ENCODE peak calls at places on chromosomes 3 and 15, in eight cellular contexts. One of them, this sample, is unnamed.

GRCh38 chr3:116757310-116757709 is 47.7 kb downstream of the TUSC7 start:
- DNase-seq in GM23338: no peak
- DNase-seq in GM12865: no peak
- DNase-seq in brain microvascular endothelial cell: no peak
- DNase-seq in mucosa of descending colon: no peak
- DNase-seq in choroid plexus epithelial cell: no peak
- DNase-seq in tibial nerve: no peak
- DNase-seq in A549: no peak
- DNase-seq in this sample: no peak

GRCh38 chr15:99421172-99421656 is 144.6 kb upstream of the MEF2A start:
- DNase-seq in GM23338: no peak
- DNase-seq in GM12865: no peak
- DNase-seq in brain microvascular endothelial cell: no peak
- DNase-seq in mucosa of descending colon: peak; percentile 67
- DNase-seq in choroid plexus epithelial cell: peak; percentile 59
- DNase-seq in tibial nerve: no peak
- DNase-seq in A549: no peak
- DNase-seq in this sample: no peak

GRCh38 chr3:9703736-9704342 is at the start of gene CPNE9:
- DNase-seq in GM23338: peak; percentile 55
- DNase-seq in GM12865: no peak
- DNase-seq in brain microvascular endothelial cell: no peak
- DNase-seq in mucosa of descending colon: no peak
- DNase-seq in choroid plexus epithelial cell: no peak
- DNase-seq in tibial nerve: no peak
- DNase-seq in A549: no peak
- DNase-seq in this sample: no peak

GRCh38 chr15:99148851-99149276 is 44.0 kb downstream of the SYNM start:
- DNase-seq in GM23338: no peak
- DNase-seq in GM12865: no peak
- DNase-seq in brain microvascular endothelial cell: no peak
- DNase-seq in mucosa of descending colon: no peak
- DNase-seq in choroid plexus epithelial cell: no peak
- DNase-seq in tibial nerve: no peak
- DNase-seq in A549: no peak
- DNase-seq in this sample: no peak

GRCh38 chr3:16253601-16254000 is 11.1 kb downstream of the DPH3 start:
- DNase-seq in GM23338: no peak
- DNase-seq in GM12865: no peak
- DNase-seq in brain microvascular endothelial cell: no peak
- DNase-seq in mucosa of descending colon: no peak
- DNase-seq in choroid plexus epithelial cell: peak; percentile 57
- DNase-seq in tibial nerve: peak; percentile 53
- DNase-seq in A549: no peak
- DNase-seq in this sample: no peak

GRCh38 chr3:33385423-33385822 is 54.8 kb downstream of the UBP1 start:
- DNase-seq in GM23338: no peak
- DNase-seq in GM12865: no peak
- DNase-seq in brain microvascular endothelial cell: no peak
- DNase-seq in mucosa of descending colon: no peak
- DNase-seq in choroid plexus epithelial cell: no peak
- DNase-seq in tibial nerve: no peak
- DNase-seq in A549: no peak
- DNase-seq in this sample: no peak

GRCh38 chr3:130905551-130905950 is 11.7 kb downstream of the ATP2C1 start:
- DNase-seq in GM23338: no peak
- DNase-seq in GM12865: no peak
- DNase-seq in brain microvascular endothelial cell: peak; percentile 12
- DNase-seq in mucosa of descending colon: no peak
- DNase-seq in choroid plexus epithelial cell: peak; percentile 58
- DNase-seq in tibial nerve: no peak
- DNase-seq in A549: no peak
- DNase-seq in this sample: no peak

GRCh38 chr15:27412413-27412812 is 441.4 kb downstream of the GABRG3 start:
- DNase-seq in GM23338: peak; percentile 65
- DNase-seq in GM12865: no peak
- DNase-seq in brain microvascular endothelial cell: no peak
- DNase-seq in mucosa of descending colon: no peak
- DNase-seq in choroid plexus epithelial cell: peak; percentile 5
- DNase-seq in tibial nerve: no peak
- DNase-seq in A549: no peak
- DNase-seq in this sample: no peak

GRCh38 chr15:64430000-64430735 is 30.2 kb upstream of the ZNF609 start:
- DNase-seq in GM23338: peak; percentile 88
- DNase-seq in GM12865: peak; percentile 83
- DNase-seq in brain microvascular endothelial cell: peak; percentile 64
- DNase-seq in mucosa of descending colon: no peak
- DNase-seq in choroid plexus epithelial cell: peak; percentile 98
- DNase-seq in tibial nerve: no peak
- DNase-seq in A549: no peak
- DNase-seq in this sample: peak; percentile 98

GRCh38 chr3:30332196-30333021 is 274.0 kb upstream of the TGFBR2 start:
- DNase-seq in GM23338: no peak
- DNase-seq in GM12865: no peak
- DNase-seq in brain microvascular endothelial cell: no peak
- DNase-seq in mucosa of descending colon: no peak
- DNase-seq in choroid plexus epithelial cell: no peak
- DNase-seq in tibial nerve: no peak
- DNase-seq in A549: no peak
- DNase-seq in this sample: no peak

GRCh38 chr3:71987828-71988227 is 202.9 kb upstream of the PROK2 start:
- DNase-seq in GM23338: no peak
- DNase-seq in GM12865: no peak
- DNase-seq in brain microvascular endothelial cell: no peak
- DNase-seq in mucosa of descending colon: no peak
- DNase-seq in choroid plexus epithelial cell: peak; percentile 44
- DNase-seq in tibial nerve: no peak
- DNase-seq in A549: no peak
- DNase-seq in this sample: peak; percentile 26

GRCh38 chr3:120177151-120177550 is 82.9 kb upstream of the GSK3B start:
- DNase-seq in GM23338: peak; percentile 28
- DNase-seq in GM12865: no peak
- DNase-seq in brain microvascular endothelial cell: peak; percentile 68
- DNase-seq in mucosa of descending colon: no peak
- DNase-seq in choroid plexus epithelial cell: peak; percentile 77
- DNase-seq in tibial nerve: no peak
- DNase-seq in A549: peak; percentile 65
- DNase-seq in this sample: peak; percentile 24

GRCh38 chr3:50192689-50193141 is 1.3 kb downstream of the GNAT1 start:
- DNase-seq in GM23338: peak; percentile 93
- DNase-seq in GM12865: peak; percentile 78
- DNase-seq in brain microvascular endothelial cell: peak; percentile 48
- DNase-seq in mucosa of descending colon: peak; percentile 85
- DNase-seq in choroid plexus epithelial cell: peak; percentile 67
- DNase-seq in tibial nerve: peak; percentile 55
- DNase-seq in A549: peak; percentile 50
- DNase-seq in this sample: no peak

DNA sequence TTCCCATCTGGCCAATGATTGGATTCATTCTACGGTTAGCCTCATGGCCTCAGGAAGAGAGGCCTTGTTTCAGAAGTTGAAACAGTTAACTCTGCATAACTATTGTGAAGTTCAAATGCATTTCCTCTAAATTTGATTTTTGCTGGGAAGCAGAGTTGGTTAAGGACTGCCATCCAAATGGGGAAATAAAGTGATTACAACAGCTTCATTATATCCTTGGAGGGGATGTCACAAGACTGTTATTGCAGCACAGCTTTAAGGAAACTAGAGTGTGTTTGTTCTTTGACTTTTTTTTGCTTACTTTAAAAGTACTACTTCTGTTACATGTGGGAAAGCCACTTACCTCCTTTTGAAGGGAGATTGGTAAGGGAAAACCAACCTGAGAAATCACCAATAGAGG is 164.8 kb downstream of the AKAP13 start:
- DNase-seq in GM23338: no peak
- DNase-seq in GM12865: no peak
- DNase-seq in brain microvascular endothelial cell: no peak
- DNase-seq in mucosa of descending colon: no peak
- DNase-seq in choroid plexus epithelial cell: peak; percentile 74
- DNase-seq in tibial nerve: no peak
- DNase-seq in A549: no peak
- DNase-seq in this sample: no peak
- H3K4me3 ChIP-seq in GM23338: no peak overlapping the region
- H3K4me3 ChIP-seq in GM12865: no peak overlapping the region
- H3K4me3 ChIP-seq in brain microvascular endothelial cell: no peak overlapping the region
- H3K4me3 ChIP-seq in mucosa of descending colon: no peak overlapping the region
- H3K4me3 ChIP-seq in choroid plexus epithelial cell: no peak overlapping the region
- H3K4me3 ChIP-seq in tibial nerve: no peak overlapping the region
- H3K4me3 ChIP-seq in A549: no peak overlapping the region
- H3K4me3 ChIP-seq in this sample: no peak overlapping the region

GRCh38 chr3:159486580-159486979 is 502.1 kb upstream of the IL12A start:
- DNase-seq in GM23338: peak; percentile 73
- DNase-seq in GM12865: peak; percentile 10
- DNase-seq in brain microvascular endothelial cell: no peak
- DNase-seq in mucosa of descending colon: no peak
- DNase-seq in choroid plexus epithelial cell: peak; percentile 31
- DNase-seq in tibial nerve: no peak
- DNase-seq in A549: peak; percentile 2
- DNase-seq in this sample: no peak
- TF ChIP-seq CTCF in GM23338: peak; percentile 70
- TF ChIP-seq CTCF in GM12865: peak; percentile 47
- TF ChIP-seq CTCF in brain microvascular endothelial cell: no peak
- TF ChIP-seq CTCF in mucosa of descending colon: no peak
- TF ChIP-seq CTCF in choroid plexus epithelial cell: peak; percentile 47
- TF ChIP-seq CTCF in tibial nerve: no peak
- TF ChIP-seq CTCF in A549: no peak
- TF ChIP-seq CTCF in this sample: no peak

GRCh38 chr15:41494190-41494921 is 682 bp downstream of the ITPKA start:
- DNase-seq in GM23338: peak; percentile 82
- DNase-seq in GM12865: peak; percentile 52
- DNase-seq in brain microvascular endothelial cell: no peak
- DNase-seq in mucosa of descending colon: peak; percentile 71
- DNase-seq in choroid plexus epithelial cell: no peak
- DNase-seq in tibial nerve: no peak
- DNase-seq in A549: peak; percentile 17
- DNase-seq in this sample: no peak

GRCh38 chr15:41493902-41494189 is 172 bp downstream of the ITPKA start:
- DNase-seq in GM23338: no peak
- DNase-seq in GM12865: no peak
- DNase-seq in brain microvascular endothelial cell: no peak
- DNase-seq in mucosa of descending colon: no peak
- DNase-seq in choroid plexus epithelial cell: no peak
- DNase-seq in tibial nerve: no peak
- DNase-seq in A549: no peak
- DNase-seq in this sample: no peak

GRCh38 chr15:41494922-41495735 is 1.5 kb downstream of the ITPKA start:
- DNase-seq in GM23338: peak; percentile 74
- DNase-seq in GM12865: peak; percentile 45
- DNase-seq in brain microvascular endothelial cell: no peak
- DNase-seq in mucosa of descending colon: peak; percentile 51
- DNase-seq in choroid plexus epithelial cell: no peak
- DNase-seq in tibial nerve: no peak
- DNase-seq in A549: no peak
- DNase-seq in this sample: no peak

GRCh38 chr15:41493205-41493901 is at the start of gene ITPKA:
- DNase-seq in GM23338: peak; percentile 85
- DNase-seq in GM12865: peak; percentile 83
- DNase-seq in brain microvascular endothelial cell: peak; percentile 24
- DNase-seq in mucosa of descending colon: peak; percentile 94
- DNase-seq in choroid plexus epithelial cell: peak; percentile 49
- DNase-seq in tibial nerve: peak; percentile 16
- DNase-seq in A549: peak; percentile 47
- DNase-seq in this sample: no peak

DNA sequence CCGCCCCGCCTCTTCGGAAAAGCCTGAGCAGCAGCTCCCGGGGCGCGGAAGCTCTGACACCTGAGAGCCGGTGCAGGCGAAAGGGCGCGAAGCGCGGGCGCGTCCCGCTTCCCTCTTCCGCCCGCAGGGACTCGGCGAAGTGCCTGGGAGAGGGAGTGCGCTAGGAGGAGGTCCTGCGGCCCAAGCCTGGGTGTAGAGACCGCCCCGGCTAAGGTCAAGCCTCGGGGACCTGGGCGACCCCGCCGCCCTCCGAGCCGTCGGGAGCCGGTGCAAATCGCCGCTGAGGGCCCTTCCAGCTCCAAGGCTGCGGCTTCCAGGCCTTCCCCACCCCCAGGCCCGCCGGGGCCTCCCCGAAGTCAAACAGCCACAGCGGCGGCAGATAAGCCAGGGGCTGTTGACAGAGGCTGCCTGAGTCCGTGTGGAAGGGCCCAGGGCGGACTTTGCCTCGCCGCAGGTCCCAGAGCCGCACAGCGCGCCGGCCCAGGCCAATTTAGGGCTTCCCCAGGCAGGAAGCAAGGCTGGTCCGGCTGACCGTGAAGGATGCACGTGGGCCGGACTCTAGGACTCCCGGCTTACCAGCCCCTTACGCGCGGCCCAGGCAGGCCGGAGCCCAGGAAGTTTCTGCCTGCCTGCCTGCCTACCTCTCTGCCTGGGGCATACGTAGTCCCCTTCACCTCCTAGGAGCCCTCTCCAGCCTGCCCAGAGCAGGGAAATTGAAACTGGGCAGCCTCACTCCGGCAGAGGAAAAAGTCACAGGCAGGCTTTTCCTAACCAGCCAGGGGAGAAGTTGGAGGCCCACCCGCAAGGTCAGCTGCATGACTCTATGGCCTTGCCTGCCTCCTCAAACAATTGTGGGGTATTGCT is 2.3 kb downstream of the ITPKA start:
- DNase-seq in GM23338: peak; percentile 82
- DNase-seq in GM12865: no peak
- DNase-seq in brain microvascular endothelial cell: no peak
- DNase-seq in mucosa of descending colon: peak; percentile 90
- DNase-seq in choroid plexus epithelial cell: no peak
- DNase-seq in tibial nerve: no peak
- DNase-seq in A549: no peak
- DNase-seq in this sample: no peak
- H3K4me3 ChIP-seq in GM23338: peak overlapping the region; percentile 64
- H3K4me3 ChIP-seq in GM12865: peak overlapping the region; percentile 4
- H3K4me3 ChIP-seq in brain microvascular endothelial cell: no peak overlapping the region
- H3K4me3 ChIP-seq in mucosa of descending colon: no peak overlapping the region
- H3K4me3 ChIP-seq in choroid plexus epithelial cell: no peak overlapping the region
- H3K4me3 ChIP-seq in tibial nerve: peak overlapping the region; percentile 69
- H3K4me3 ChIP-seq in A549: no peak overlapping the region
- H3K4me3 ChIP-seq in this sample: no peak overlapping the region

GRCh38 chr15:79978694-79979519 is 7.9 kb upstream of the BCL2A1 start:
- DNase-seq in GM23338: no peak
- DNase-seq in GM12865: peak; percentile 86
- DNase-seq in brain microvascular endothelial cell: peak; percentile 7
- DNase-seq in mucosa of descending colon: no peak
- DNase-seq in choroid plexus epithelial cell: peak; percentile 87
- DNase-seq in tibial nerve: no peak
- DNase-seq in A549: no peak
- DNase-seq in this sample: no peak
- TF ChIP-seq CTCF in GM23338: no peak
- TF ChIP-seq CTCF in GM12865: no peak
- TF ChIP-seq CTCF in brain microvascular endothelial cell: no peak
- TF ChIP-seq CTCF in mucosa of descending colon: no peak
- TF ChIP-seq CTCF in choroid plexus epithelial cell: no peak
- TF ChIP-seq CTCF in tibial nerve: no peak
- TF ChIP-seq CTCF in A549: no peak
- TF ChIP-seq CTCF in this sample: no peak